ENCODE peak calls at places on chromosomes 3 and 15, in eight cellular contexts. K is CD8-positive, alpha-beta memory T cell; P is colonic mucosa; O is T-helper 9 cell; X is right cardiac atrium; E is dorsolateral prefrontal cortex; W is foreskin melanocyte; R is stimulated activated CD8-positive, alpha-beta memory T cell treated with anti-CD3 and anti-CD28 coated beads, Interleukin-15, amount 100 ng/mL, for 24 hours. L is an unnamed sample.

GRCh38 chr3:192772495-192772894 is 45.2 kb upstream of the FGF12 start:
- DNase-seq in E (peak; percentile 59), W (peak; percentile 29), O (no peak), R (no peak), K (no peak), P (no peak), X (peak; percentile 65), L (peak; percentile 3)

GRCh38 chr3:142645236-142645793 is 49.1 kb downstream of the PLS1 start:
- DNase-seq in P (no peak), R (no peak), O (no peak), W (peak; percentile 2), K (no peak), E (no peak), X (no peak), L (peak; percentile 44)

GRCh38 chr15:90617171-90617570 is 87.4 kb downstream of the CRTC3 start:
- DNase-seq in R (no peak), E (no peak), W (no peak), X (no peak), P (no peak), O (no peak), K (no peak), L (no peak)

GRCh38 chr3:187183903-187184302 is 13.4 kb upstream of the RTP1 start:
- DNase-seq in E (no peak), O (no peak), X (no peak), R (no peak), K (no peak), W (no peak), P (no peak), L (no peak)

GRCh38 chr15:66691727-66692126 is 10.3 kb upstream of the SMAD6 start:
- DNase-seq in W (no peak), X (no peak), R (no peak), K (no peak), E (no peak), P (no peak), O (no peak), L (no peak)

GRCh38 chr3:142706308-142707127 is 17.3 kb upstream of the TRPC1 start:
- DNase-seq in W (no peak), X (no peak), O (no peak), P (no peak), E (no peak), K (no peak), R (no peak), L (no peak)

GRCh38 chr15:78455749-78456148 is 17.7 kb downstream of the IREB2 start:
- DNase-seq in P (no peak), W (no peak), O (no peak), E (no peak), R (no peak), K (no peak), X (no peak), L (no peak)

GRCh38 chr3:31962801-31963205 is 18.3 kb downstream of the OSBPL10 start:
- DNase-seq in P (no peak), W (peak; percentile 91), E (no peak), R (no peak), K (no peak), X (no peak), O (no peak), L (peak; percentile 61)

GRCh38 chr15:95875141-95875643 is 455.3 kb upstream of the NR2F2 start:
- DNase-seq in K (peak; percentile 42), P (no peak), X (no peak), R (no peak), O (no peak), E (no peak), W (peak; percentile 98), L (no peak)

GRCh38 chr3:100813828-100814227 is 104.5 kb downstream of the TFG start:
- DNase-seq in W (no peak), R (no peak), E (no peak), X (no peak), P (no peak), K (no peak), O (no peak), L (no peak)

GRCh38 chr15:70493787-70494514 is 269.4 kb downstream of the UACA start:
- DNase-seq in O (no peak), X (no peak), E (no peak), P (no peak), R (no peak), W (no peak), K (no peak), L (no peak)

GRCh38 chr15:55834331-55834730 is 91.4 kb upstream of the PRTG start:
- DNase-seq in E (no peak), K (no peak), P (no peak), R (no peak), W (no peak), X (no peak), O (no peak), L (no peak)

GRCh38 chr3:120846073-120846472 is 61.9 kb upstream of the STXBP5L start:
- DNase-seq in X (no peak), O (no peak), E (peak; percentile 26), K (no peak), P (no peak), R (no peak), W (no peak), L (no peak)

GRCh38 chr3:187999821-188000220 is 154.1 kb upstream of the LPP start:
- DNase-seq in K (peak; percentile 65), P (no peak), O (no peak), E (no peak), W (no peak), R (no peak), X (no peak), L (no peak)

GRCh38 chr15:35442734-35443133 is 103.2 kb downstream of the DPH6 start:
- DNase-seq in W (no peak), K (no peak), R (no peak), O (no peak), X (no peak), P (no peak), E (no peak), L (no peak)

GRCh38 chr3:66355394-66355793 is 134.6 kb downstream of the SLC25A26 start:
- DNase-seq in R (no peak), O (no peak), P (no peak), X (no peak), W (no peak), E (no peak), K (no peak), L (no peak)